ENCODE peak calls at places on chromosomes 6 and 20, in ten cellular contexts. G is PC-3, P is GM13976, E is adrenal gland, L is nephron progenitor cell, O is stomach, I is bronchial epithelial cell, F is fibroblast of mammary gland, K is MM.1S, H is hepatocyte. A is an unnamed sample.

GRCh38 chr20:16601019-16601418 is 27.8 kb upstream of the KIF16B start:
- DNase-seq in G (no peak), P (no peak), E (no peak), L (no peak), O (no peak), I (no peak), F (no peak), K (no peak), H (no peak), A (no peak)

GRCh38 chr6:101402618-101403002 is 9.1 kb downstream of the GRIK2 start:
- DNase-seq in G (no peak), P (no peak), E (no peak), L (peak), O (no peak), I (no peak), F (no peak), K (no peak), H (peak), A (no peak)

GRCh38 chr20:651713-652610 is 1.0 kb downstream of the SRXN1 start:
- DNase-seq in G (peak), P (no peak), E (peak), L (no peak), O (no peak), I (no peak), F (no peak), K (peak), H (peak), A (no peak)

GRCh38 chr6:100116409-100117194 is 122.6 kb upstream of the MCHR2 start:
- DNase-seq in G (peak), P (peak), E (peak), L (peak), O (no peak), I (peak), F (peak), K (peak), H (peak), A (peak)

GRCh38 chr6:82408952-82409421 is 45.4 kb downstream of the TPBG start:
- DNase-seq in G (peak), P (no peak), E (no peak), L (no peak), O (no peak), I (peak), F (peak), K (no peak), H (no peak), A (no peak)

GRCh38 chr20:62898093-62898964 is 28.0 kb downstream of the DIDO1 start:
- DNase-seq in G (no peak), P (no peak), E (no peak), L (no peak), O (no peak), I (no peak), F (no peak), K (no peak), H (no peak), A (no peak)

GRCh38 chr6:155252581-155252980 is 11.2 kb upstream of the CLDN20 start:
- DNase-seq in G (no peak), P (no peak), E (no peak), L (no peak), O (no peak), I (no peak), F (no peak), K (no peak), H (no peak), A (no peak)

GRCh38 chr6:47165918-47166317 is 123.8 kb upstream of the ADGRF1 start:
- DNase-seq in G (no peak), P (no peak), E (no peak), L (no peak), O (no peak), I (no peak), F (peak), K (peak), H (no peak), A (no peak)

GRCh38 chr20:14992071-14992654 is 654.8 kb upstream of the FLRT3 start:
- DNase-seq in G (peak), P (no peak), E (no peak), L (no peak), O (no peak), I (peak), F (peak), K (no peak), H (no peak), A (no peak)

GRCh38 chr20:35539756-35540212 is 2.1 kb upstream of the ERGIC3 start:
- DNase-seq in G (no peak), P (peak), E (no peak), L (peak), O (peak), I (peak), F (no peak), K (no peak), H (peak), A (peak)

GRCh38 chr20:433300-433975 is 25.3 kb downstream of the RBCK1 start:
- DNase-seq in G (no peak), P (peak), E (peak), L (no peak), O (no peak), I (peak), F (peak), K (no peak), H (no peak), A (peak)

GRCh38 chr6:113433506-113433991 is 423.6 kb upstream of the MARCKS start:
- DNase-seq in G (peak), P (no peak), E (peak), L (peak), O (peak), I (peak), F (peak), K (no peak), H (peak), A (no peak)

DNA sequence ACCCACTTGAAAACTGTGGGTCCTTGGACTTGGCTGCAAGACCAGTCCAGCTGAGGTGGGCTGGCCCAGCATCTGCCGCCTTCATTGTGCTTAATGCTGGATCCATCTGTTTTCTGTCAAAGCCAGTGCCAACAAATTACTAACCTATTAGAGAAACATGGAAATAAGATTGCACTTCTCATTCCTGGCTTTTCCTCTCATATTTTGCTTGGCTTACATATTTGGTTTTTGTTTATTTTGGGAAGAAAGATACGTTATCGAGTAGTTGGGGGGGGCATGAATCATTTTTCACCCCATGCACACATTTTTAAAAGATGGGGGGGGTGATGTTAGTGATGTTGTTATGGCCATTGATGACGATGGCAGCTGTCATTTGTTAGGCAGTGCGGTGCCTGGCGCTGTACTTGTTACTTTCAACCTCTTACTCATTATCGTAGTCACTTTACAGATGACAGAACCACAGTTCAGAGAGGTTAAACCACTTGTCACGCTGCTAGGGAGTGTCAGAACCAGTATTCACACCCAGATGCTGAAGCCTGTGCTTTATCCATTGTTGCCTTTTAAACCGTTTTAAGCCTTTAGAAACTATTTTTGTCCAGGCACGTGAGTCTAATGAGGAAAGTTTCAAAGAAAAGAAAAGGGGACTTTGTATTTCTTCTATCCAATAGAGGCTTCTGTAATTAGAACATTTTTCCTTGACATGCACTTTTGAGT is 180.0 kb downstream of the TMEM242 start:
- DNase-seq in G (peak), P (no peak), E (no peak), L (no peak), O (no peak), I (no peak), F (peak), K (no peak), H (no peak), A (no peak)
- TF ChIP-seq CTCF in G (no peak), P (no peak), E (no peak), L (no peak), O (no peak), I (no peak), F (no peak), K (no peak), H (no peak), A (no peak)

GRCh38 chr6:16403831-16404230 is 165.4 kb downstream of the GMPR start:
- DNase-seq in G (peak), P (no peak), E (no peak), L (no peak), O (no peak), I (no peak), F (no peak), K (no peak), H (no peak), A (no peak)
- TF ChIP-seq CTCF in G (peak), P (no peak), E (no peak), L (no peak), O (no peak), I (no peak), F (peak), K (peak), H (peak), A (no peak)

DNA sequence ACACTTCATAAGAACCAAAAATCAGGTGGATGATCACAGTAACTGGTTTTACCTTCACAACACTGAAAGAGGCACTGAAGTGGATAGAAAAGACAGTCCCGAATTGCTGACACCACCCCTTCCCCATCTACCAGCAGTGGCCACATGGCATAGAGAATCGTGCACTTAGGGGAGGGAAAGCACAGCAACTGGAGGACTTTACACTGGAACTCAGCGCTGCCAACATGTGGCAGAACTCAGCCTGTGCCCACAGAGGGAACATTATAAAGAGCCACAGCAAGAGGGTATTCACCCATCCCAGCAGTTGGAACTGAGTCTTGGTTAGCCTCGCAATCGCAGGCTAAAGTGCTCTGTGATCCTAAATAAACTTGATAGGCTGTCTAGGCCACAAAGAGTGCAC is 6.5 kb upstream of the KIAA1586 start:
- DNase-seq in G (peak), P (no peak), E (no peak), L (no peak), O (no peak), I (no peak), F (peak), K (no peak), H (no peak), A (no peak)
- TF ChIP-seq CTCF in G (peak), P (no peak), E (no peak), L (no peak), O (no peak), I (peak), F (peak), K (no peak), H (no peak), A (no peak)

GRCh38 chr6:39113788-39114187 is 1.2 kb downstream of the SAYSD1 start:
- DNase-seq in G (no peak), P (no peak), E (no peak), L (no peak), O (no peak), I (no peak), F (no peak), K (no peak), H (no peak), A (no peak)
- TF ChIP-seq CTCF in G (no peak), P (no peak), E (no peak), L (no peak), O (no peak), I (no peak), F (no peak), K (no peak), H (no peak), A (no peak)

GRCh38 chr6:19205076-19205475 is 632.1 kb upstream of the ID4 start:
- DNase-seq in G (no peak), P (no peak), E (no peak), L (no peak), O (no peak), I (no peak), F (no peak), K (no peak), H (no peak), A (no peak)

GRCh38 chr6:19209202-19209601 is 628.0 kb upstream of the ID4 start:
- DNase-seq in G (peak), P (no peak), E (no peak), L (no peak), O (no peak), I (peak), F (no peak), K (no peak), H (no peak), A (no peak)

GRCh38 chr6:19204445-19204844 is 632.7 kb upstream of the ID4 start:
- DNase-seq in G (peak), P (no peak), E (no peak), L (no peak), O (no peak), I (peak), F (no peak), K (no peak), H (no peak), A (no peak)
- TF ChIP-seq CTCF in G (peak), P (no peak), E (no peak), L (no peak), O (no peak), I (peak), F (no peak), K (no peak), H (no peak), A (no peak)

DNA sequence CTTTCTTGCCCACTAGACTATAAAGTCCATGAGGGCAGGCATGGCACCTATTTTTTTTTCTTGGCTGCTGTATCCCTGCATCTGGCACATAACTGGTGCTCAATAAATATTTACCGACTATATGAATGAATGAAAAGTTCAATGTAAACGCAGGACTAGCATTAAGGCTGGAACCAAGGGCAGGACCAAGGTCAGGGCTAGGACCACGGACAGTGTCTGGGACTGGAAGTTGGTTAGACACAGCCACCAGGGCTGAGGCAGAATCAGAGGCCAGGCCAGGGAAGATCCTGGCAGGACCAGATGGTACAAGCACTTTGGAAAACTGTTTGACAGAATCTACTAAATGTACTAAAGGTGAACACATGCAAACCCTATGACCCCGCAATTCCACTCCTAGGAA is 3.7 kb downstream of the TNXB start:
- DNase-seq in G (peak), P (no peak), E (no peak), L (peak), O (no peak), I (no peak), F (no peak), K (no peak), H (no peak), A (no peak)
- TF ChIP-seq CTCF in G (no peak), P (no peak), E (no peak), L (no peak), O (no peak), I (no peak), F (no peak), K (no peak), H (no peak), A (no peak)

GRCh38 chr6:143539106-143539505 is 27.6 kb upstream of the FUCA2 start:
- DNase-seq in G (no peak), P (no peak), E (no peak), L (no peak), O (no peak), I (no peak), F (no peak), K (no peak), H (no peak), A (no peak)

GRCh38 chr6:143538374-143538773 is 26.9 kb upstream of the FUCA2 start:
- DNase-seq in G (no peak), P (no peak), E (no peak), L (no peak), O (no peak), I (no peak), F (no peak), K (no peak), H (no peak), A (no peak)

GRCh38 chr6:143536866-143537691 is 25.6 kb upstream of the FUCA2 start:
- DNase-seq in G (peak), P (peak), E (peak), L (peak), O (peak), I (peak), F (peak), K (peak), H (peak), A (peak)

GRCh38 chr6:143540192-143540591 is 28.7 kb upstream of the FUCA2 start:
- DNase-seq in G (no peak), P (no peak), E (no peak), L (no peak), O (no peak), I (no peak), F (no peak), K (no peak), H (no peak), A (no peak)

GRCh38 chr6:143539723-143540122 is 28.2 kb upstream of the FUCA2 start:
- DNase-seq in G (no peak), P (no peak), E (no peak), L (no peak), O (no peak), I (no peak), F (no peak), K (no peak), H (no peak), A (no peak)
- TF ChIP-seq CTCF in G (no peak), P (no peak), E (no peak), L (no peak), O (no peak), I (no peak), F (no peak), K (no peak), H (no peak), A (no peak)

GRCh38 chr6:43308101-43308989 is at the start of gene CRIP3:
- DNase-seq in G (peak), P (peak), E (no peak), L (peak), O (peak), I (peak), F (peak), K (peak), H (peak), A (peak)
- TF ChIP-seq CTCF in G (peak), P (peak), E (no peak), L (peak), O (peak), I (peak), F (peak), K (peak), H (peak), A (peak)

DNA sequence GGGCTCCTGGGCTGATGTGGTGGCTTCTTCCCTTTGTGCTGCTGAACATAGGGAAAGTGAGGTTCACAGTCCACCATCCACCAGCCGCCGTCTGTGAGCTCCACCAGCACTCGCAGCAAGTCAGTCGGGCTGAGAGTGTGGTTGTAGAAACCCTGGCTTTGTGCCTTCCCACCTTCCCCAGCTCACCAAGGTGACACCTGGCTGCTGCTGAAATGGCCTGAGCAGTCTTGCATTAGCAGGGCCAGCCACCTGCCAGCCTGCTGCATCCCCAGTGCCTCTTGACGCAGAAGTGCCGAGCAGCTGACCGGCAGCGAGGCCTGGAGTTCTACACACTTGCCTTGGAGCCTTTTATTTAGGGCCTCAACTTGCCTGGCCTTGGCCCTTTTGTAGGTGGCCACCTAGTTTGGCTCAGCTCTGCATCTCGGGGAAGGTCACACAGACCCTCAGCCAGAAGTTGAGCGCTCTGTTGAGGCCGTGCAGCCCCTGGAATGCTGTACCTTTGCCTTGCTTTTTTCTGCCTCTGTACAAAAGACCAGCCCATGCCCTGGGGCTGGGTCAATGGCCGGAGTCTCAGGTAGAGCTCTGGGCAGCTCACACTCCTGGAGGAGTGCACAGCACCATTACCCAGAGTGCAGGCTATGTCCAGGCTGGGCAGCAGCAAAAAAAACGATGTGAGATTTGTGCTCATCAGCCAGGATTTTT is 76.5 kb downstream of the PTPN1 start:
- DNase-seq in G (no peak), P (no peak), E (no peak), L (no peak), O (no peak), I (no peak), F (no peak), K (no peak), H (no peak), A (no peak)
- TF ChIP-seq CTCF in G (no peak), P (no peak), E (no peak), L (no peak), O (no peak), I (no peak), F (no peak), K (no peak), H (no peak), A (no peak)

A was measured in GM10248.